ENCODE peak calls at places on chromosome 18, in four cellular contexts. One of them, this sample, is unnamed.

GRCh38 chr18:23992119-23992940 is 22.2 kb upstream of the TTC39C start:
- DNase-seq in K562: no peak
- DNase-seq in aorta: no peak
- DNase-seq in adrenal gland: peak; percentile 77
- DNase-seq in this sample: no peak

GRCh38 chr18:63540131-63540530 is 2.0 kb upstream of the SERPINB12 start:
- DNase-seq in adrenal gland: no peak
- DNase-seq in aorta: no peak
- DNase-seq in K562: no peak
- DNase-seq in this sample: no peak

GRCh38 chr18:55302337-55302833 is 285.6 kb downstream of the TCF4 start:
- DNase-seq in aorta: no peak
- DNase-seq in K562: no peak
- DNase-seq in adrenal gland: no peak
- DNase-seq in this sample: no peak

GRCh38 chr18:5628512-5629255 is 84.9 kb upstream of the EPB41L3 start:
- DNase-seq in K562: no peak
- DNase-seq in adrenal gland: peak; percentile 59
- DNase-seq in aorta: peak; percentile 85
- DNase-seq in this sample: peak; percentile 76

GRCh38 chr18:9135912-9136314 is 668 bp upstream of the ANKRD12 start:
- DNase-seq in K562: peak; percentile 75
- DNase-seq in aorta: no peak
- DNase-seq in adrenal gland: no peak
- DNase-seq in this sample: peak; percentile 88

GRCh38 chr18:50429207-50429948 is 54.5 kb downstream of the SKA1 start:
- DNase-seq in K562: peak; percentile 45
- DNase-seq in adrenal gland: no peak
- DNase-seq in aorta: no peak
- DNase-seq in this sample: peak; percentile 53

GRCh38 chr18:46167971-46168370 is 63.8 kb downstream of the HAUS1 start:
- DNase-seq in K562: no peak
- DNase-seq in aorta: no peak
- DNase-seq in adrenal gland: peak; percentile 27
- DNase-seq in this sample: peak; percentile 44

GRCh38 chr18:62420513-62421209 is 95.6 kb downstream of the TNFRSF11A start:
- DNase-seq in aorta: no peak
- DNase-seq in K562: peak; percentile 80
- DNase-seq in adrenal gland: no peak
- DNase-seq in this sample: no peak

GRCh38 chr18:48011926-48012469 is 81.5 kb upstream of the SMAD2 start:
- DNase-seq in K562: no peak
- DNase-seq in adrenal gland: peak; percentile 8
- DNase-seq in aorta: peak; percentile 27
- DNase-seq in this sample: no peak

GRCh38 chr18:22639026-22639463 is 221.3 kb upstream of the CTAGE1 start:
- DNase-seq in K562: no peak
- DNase-seq in aorta: no peak
- DNase-seq in adrenal gland: no peak
- DNase-seq in this sample: no peak

GRCh38 chr18:50704541-50704940 is 115.3 kb downstream of the MRO start:
- DNase-seq in aorta: no peak
- DNase-seq in adrenal gland: no peak
- DNase-seq in K562: no peak
- DNase-seq in this sample: no peak

GRCh38 chr18:46260016-46260878 is 156.1 kb downstream of the HAUS1 start:
- DNase-seq in aorta: no peak
- DNase-seq in adrenal gland: no peak
- DNase-seq in K562: no peak
- DNase-seq in this sample: no peak

GRCh38 chr18:570256-570655 is 9.9 kb upstream of the CETN1 start:
- DNase-seq in adrenal gland: no peak
- DNase-seq in aorta: no peak
- DNase-seq in K562: no peak
- DNase-seq in this sample: no peak

GRCh38 chr18:37280701-37281100 is 284.9 kb downstream of the CELF4 start:
- DNase-seq in adrenal gland: no peak
- DNase-seq in K562: no peak
- DNase-seq in aorta: no peak
- DNase-seq in this sample: peak; percentile 28

GRCh38 chr18:28689591-28689990 is 512.7 kb upstream of the CDH2 start:
- DNase-seq in adrenal gland: no peak
- DNase-seq in aorta: no peak
- DNase-seq in K562: no peak
- DNase-seq in this sample: no peak

GRCh38 chr18:63427566-63427965 is 5.3 kb upstream of the VPS4B start:
- DNase-seq in K562: peak; percentile 44
- DNase-seq in aorta: no peak
- DNase-seq in adrenal gland: no peak
- DNase-seq in this sample: no peak

GRCh38 chr18:56028514-56028913 is 440.5 kb upstream of the TCF4 start:
- DNase-seq in aorta: no peak
- DNase-seq in K562: no peak
- DNase-seq in adrenal gland: no peak
- DNase-seq in this sample: no peak

GRCh38 chr18:54479365-54479764 is 111.7 kb upstream of the DYNAP start:
- DNase-seq in aorta: no peak
- DNase-seq in adrenal gland: no peak
- DNase-seq in K562: no peak
- DNase-seq in this sample: peak; percentile 6

GRCh38 chr18:73163236-73163635 is 295.4 kb upstream of the NETO1 start:
- DNase-seq in adrenal gland: no peak
- DNase-seq in K562: no peak
- DNase-seq in aorta: no peak
- DNase-seq in this sample: no peak

GRCh38 chr18:50454379-50455005 is 79.6 kb downstream of the SKA1 start:
- DNase-seq in aorta: no peak
- DNase-seq in adrenal gland: no peak
- DNase-seq in K562: peak; percentile 9
- DNase-seq in this sample: no peak

GRCh38 chr18:55318864-55319516 is 269.0 kb downstream of the TCF4 start:
- DNase-seq in aorta: no peak
- DNase-seq in adrenal gland: no peak
- DNase-seq in K562: no peak
- DNase-seq in this sample: no peak

GRCh38 chr18:59902180-59902992 is 2.6 kb downstream of the PMAIP1 start:
- DNase-seq in aorta: no peak
- DNase-seq in adrenal gland: no peak
- DNase-seq in K562: no peak
- DNase-seq in this sample: no peak

GRCh38 chr18:28657836-28658410 is 481.0 kb upstream of the CDH2 start:
- DNase-seq in aorta: no peak
- DNase-seq in adrenal gland: no peak
- DNase-seq in K562: no peak
- DNase-seq in this sample: no peak

GRCh38 chr18:70422061-70422965 is 133.5 kb downstream of the SOCS6 start:
- DNase-seq in adrenal gland: peak; percentile 92
- DNase-seq in aorta: peak; percentile 90
- DNase-seq in K562: peak; percentile 7
- DNase-seq in this sample: no peak

GRCh38 chr18:46578987-46579386 is 78.0 kb downstream of the LOXHD1 start:
- DNase-seq in K562: no peak
- DNase-seq in aorta: no peak
- DNase-seq in adrenal gland: no peak
- DNase-seq in this sample: no peak

GRCh38 chr18:2980607-2980923 is 32.4 kb downstream of the LPIN2 start:
- DNase-seq in adrenal gland: no peak
- DNase-seq in K562: no peak
- DNase-seq in aorta: no peak
- DNase-seq in this sample: no peak

GRCh38 chr18:2978626-2979025 is 34.3 kb downstream of the LPIN2 start:
- DNase-seq in aorta: no peak
- DNase-seq in adrenal gland: peak; percentile 83
- DNase-seq in K562: no peak
- DNase-seq in this sample: no peak

GRCh38 chr18:2981212-2981728 is 31.7 kb downstream of the LPIN2 start:
- DNase-seq in aorta: no peak
- DNase-seq in adrenal gland: no peak
- DNase-seq in K562: no peak
- DNase-seq in this sample: no peak

GRCh38 chr18:2979027-2979570 is 33.8 kb downstream of the LPIN2 start:
- DNase-seq in aorta: no peak
- DNase-seq in K562: no peak
- DNase-seq in adrenal gland: no peak
- DNase-seq in this sample: no peak

DNA sequence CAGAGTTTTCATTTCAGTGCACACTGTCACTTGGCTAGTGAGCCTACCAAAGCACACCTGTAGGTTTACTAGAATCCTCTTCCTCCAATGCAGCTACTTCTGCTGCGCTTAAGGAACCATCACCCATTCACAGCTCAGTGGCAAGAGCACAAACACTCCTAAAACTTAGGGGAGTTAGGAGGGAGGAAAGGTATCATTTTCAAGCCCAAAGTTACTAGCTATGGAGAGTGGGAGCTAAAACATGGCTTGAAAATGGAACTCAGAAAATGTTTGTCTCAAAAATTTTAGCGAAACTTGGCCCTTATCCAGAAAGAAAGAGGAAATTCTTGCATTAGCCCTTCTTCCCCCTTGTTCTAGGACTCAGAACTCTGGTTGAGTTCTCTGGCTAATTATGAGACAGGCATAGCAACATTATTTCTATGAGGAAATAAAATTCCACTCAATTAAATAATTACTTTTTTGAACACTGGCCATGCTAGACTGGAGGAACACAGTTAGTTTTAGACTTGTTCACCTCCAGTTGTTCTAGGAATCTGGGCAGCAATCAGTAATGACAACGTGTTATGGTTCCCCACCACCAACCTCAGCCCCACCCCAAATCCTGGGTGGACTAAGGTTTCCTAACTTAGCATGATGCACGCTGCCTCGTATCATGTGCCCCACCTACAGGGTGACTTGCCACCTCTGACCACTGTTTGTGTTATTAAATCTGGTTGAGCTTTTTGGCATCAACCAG is 32.9 kb downstream of the LPIN2 start:
- DNase-seq in adrenal gland: no peak
- DNase-seq in K562: no peak
- DNase-seq in aorta: no peak
- DNase-seq in this sample: no peak
- H3K4me3 ChIP-seq in adrenal gland: no peak overlapping the region
- H3K4me3 ChIP-seq in K562: no peak overlapping the region
- H3K4me3 ChIP-seq in aorta: no peak overlapping the region
- H3K4me3 ChIP-seq in this sample: no peak overlapping the region

GRCh38 chr18:77321823-77322805 is 72.5 kb downstream of the GALR1 start:
- DNase-seq in aorta: no peak
- DNase-seq in adrenal gland: no peak
- DNase-seq in K562: peak; percentile 64
- DNase-seq in this sample: no peak
- H3K4me3 ChIP-seq in aorta: no peak overlapping the region
- H3K4me3 ChIP-seq in adrenal gland: no peak overlapping the region
- H3K4me3 ChIP-seq in K562: no peak overlapping the region
- H3K4me3 ChIP-seq in this sample: no peak overlapping the region

DNA sequence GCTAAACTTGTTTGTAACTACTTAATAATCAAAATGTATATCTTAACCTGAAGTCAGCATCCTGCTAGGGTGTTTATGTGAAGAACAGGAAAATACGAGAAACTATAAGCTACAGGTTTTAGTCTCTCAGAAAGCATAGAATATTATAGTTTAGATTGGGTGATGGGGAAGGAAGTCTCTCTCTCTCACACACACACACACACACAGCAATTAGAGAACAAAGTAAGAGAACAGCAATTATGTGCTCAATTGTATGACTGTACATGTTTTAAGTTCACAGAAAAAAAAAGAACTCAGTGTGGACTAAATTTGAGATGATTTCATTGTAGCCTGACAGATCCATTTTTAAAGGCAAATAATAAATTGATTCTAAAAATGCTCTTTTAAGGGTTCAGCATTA is 94.3 kb upstream of the ZNF516 start:
- DNase-seq in adrenal gland: no peak
- DNase-seq in K562: no peak
- DNase-seq in aorta: no peak
- DNase-seq in this sample: no peak
- H3K4me3 ChIP-seq in adrenal gland: peak overlapping the region; percentile 55
- H3K4me3 ChIP-seq in K562: no peak overlapping the region
- H3K4me3 ChIP-seq in aorta: no peak overlapping the region
- H3K4me3 ChIP-seq in this sample: no peak overlapping the region

GRCh38 chr18:75754433-75754832 is 326.9 kb upstream of the SMIM21 start:
- DNase-seq in K562: no peak
- DNase-seq in adrenal gland: no peak
- DNase-seq in aorta: no peak
- DNase-seq in this sample: no peak
- H3K4me3 ChIP-seq in K562: no peak overlapping the region
- H3K4me3 ChIP-seq in adrenal gland: no peak overlapping the region
- H3K4me3 ChIP-seq in aorta: no peak overlapping the region
- H3K4me3 ChIP-seq in this sample: no peak overlapping the region

DNA sequence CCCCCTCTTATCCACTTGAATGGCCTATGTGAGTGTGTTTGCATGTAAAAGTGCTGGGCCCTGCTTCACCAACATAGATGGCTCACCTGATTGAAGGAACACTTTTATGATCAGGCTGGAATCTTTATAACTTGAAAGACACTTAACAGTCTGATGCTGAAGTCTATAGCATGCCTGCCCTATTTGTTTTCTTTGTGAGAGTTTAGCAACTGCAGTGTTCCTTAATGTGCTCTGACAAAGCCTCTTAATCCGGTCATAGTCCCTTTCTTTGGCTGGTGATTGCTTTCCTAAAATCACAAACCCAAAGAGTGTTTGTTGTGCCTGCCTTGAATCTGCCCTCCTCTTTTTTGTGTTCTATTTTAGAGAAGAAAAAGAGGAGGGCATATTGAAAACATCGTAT is 1382.8 kb upstream of the CELF4 start:
- DNase-seq in K562: no peak
- DNase-seq in aorta: no peak
- DNase-seq in adrenal gland: no peak
- DNase-seq in this sample: no peak
- H3K4me3 ChIP-seq in K562: no peak overlapping the region
- H3K4me3 ChIP-seq in aorta: no peak overlapping the region
- H3K4me3 ChIP-seq in adrenal gland: no peak overlapping the region
- H3K4me3 ChIP-seq in this sample: no peak overlapping the region

DNA sequence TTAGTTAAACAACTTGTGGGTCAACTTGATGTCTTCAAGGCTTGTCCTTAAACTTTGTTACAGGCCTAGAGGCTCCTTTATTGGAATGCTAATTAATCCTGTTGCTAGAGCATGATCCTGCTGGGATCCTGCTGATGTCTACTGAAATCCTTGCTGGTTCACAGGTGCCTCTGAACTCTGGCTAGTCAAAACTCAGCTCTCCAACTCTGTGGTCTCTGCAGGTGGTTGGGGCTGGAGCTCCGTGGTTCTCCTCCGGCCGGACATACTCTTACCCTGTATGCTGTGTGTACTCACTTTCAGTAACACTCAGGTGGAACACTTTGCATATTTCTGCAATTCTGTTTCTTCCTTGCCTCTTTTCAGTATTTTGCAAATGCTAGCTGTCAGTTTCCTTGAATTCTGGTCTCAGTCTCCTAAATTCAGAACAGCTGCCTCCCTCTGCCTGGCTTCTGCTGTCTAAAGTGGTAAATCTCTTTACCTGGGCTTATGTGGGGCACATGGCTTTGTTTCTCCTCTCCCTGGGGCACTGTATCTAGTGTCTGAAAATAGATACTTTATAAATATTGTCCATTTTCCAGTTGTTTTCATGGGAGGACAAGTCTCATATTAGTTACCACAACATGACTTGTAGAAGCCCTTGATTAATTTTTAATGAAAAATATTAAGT is 113.0 kb downstream of the ATP9B start:
- DNase-seq in K562: no peak
- DNase-seq in aorta: no peak
- DNase-seq in adrenal gland: no peak
- DNase-seq in this sample: peak; percentile 61
- H3K4me3 ChIP-seq in K562: no peak overlapping the region
- H3K4me3 ChIP-seq in aorta: no peak overlapping the region
- H3K4me3 ChIP-seq in adrenal gland: no peak overlapping the region
- H3K4me3 ChIP-seq in this sample: no peak overlapping the region

This sample was measured in H7.